ENCODE peak calls at places on chromosomes 13 and 19, in four cellular contexts. I is globus pallidus, Q is T-helper 17 cell, C is HS-27A. W is an unnamed sample.

GRCh38 chr19:44818470-44818856 is 9.6 kb downstream of the BCAM start:
- DNase-seq in I (no peak), C (no peak), Q (no peak), W (no peak)

GRCh38 chr19:21835429-21835809 is 563 bp downstream of the ZNF43 start:
- DNase-seq in C (no peak), I (no peak), Q (no peak), W (no peak)

GRCh38 chr19:40165362-40165937 is 25.8 kb upstream of the MAP3K10 start:
- DNase-seq in I (peak), Q (peak), C (no peak), W (peak)

GRCh38 chr19:10927691-10928562 is 512 bp downstream of the YIPF2 start:
- DNase-seq in Q (no peak), C (no peak), I (no peak), W (peak)

GRCh38 chr13:99812611-99813010 is 159.0 kb downstream of the ZIC5 start:
- DNase-seq in Q (no peak), C (peak), I (no peak), W (peak)

GRCh38 chr13:64556391-64556790 is 2673.7 kb downstream of the PCDH9 start:
- DNase-seq in C (no peak), I (no peak), Q (no peak), W (no peak)

GRCh38 chr13:37481005-37481857 is 117.3 kb downstream of the POSTN start:
- DNase-seq in Q (no peak), I (no peak), C (no peak), W (peak)

GRCh38 chr13:98143157-98143553 is 261 bp downstream of the FARP1 start:
- DNase-seq in Q (no peak), I (no peak), C (no peak), W (no peak)

GRCh38 chr19:5850743-5851293 is 431 bp downstream of the FUT3 start:
- DNase-seq in Q (no peak), I (no peak), C (no peak), W (no peak)

GRCh38 chr13:113997845-113998751 is 24.2 kb upstream of the C13orf46 start:
- DNase-seq in I (no peak), C (no peak), Q (no peak), W (peak)

GRCh38 chr19:16896098-16896912 is 7.5 kb downstream of the F2RL3 start:
- DNase-seq in Q (no peak), C (no peak), I (no peak), W (no peak)

GRCh38 chr19:42546831-42547500 is 18.7 kb upstream of the CEACAM1 start:
- DNase-seq in Q (no peak), I (no peak), C (no peak), W (no peak)

GRCh38 chr13:42495751-42496150 is 78.2 kb upstream of the TNFSF11 start:
- DNase-seq in C (no peak), Q (no peak), I (no peak), W (no peak)

GRCh38 chr19:38759590-38760003 is 13.7 kb downstream of the LGALS7 start:
- DNase-seq in I (no peak), C (no peak), Q (no peak), W (no peak)

GRCh38 chr13:53138369-53139036 is 109.9 kb downstream of the OLFM4 start:
- DNase-seq in C (no peak), Q (no peak), I (no peak), W (peak)

GRCh38 chr19:52734340-52734892 is 428 bp downstream of the ZNF611 start:
- DNase-seq in C (no peak), Q (no peak), I (no peak), W (no peak)

GRCh38 chr13:95360464-95361097 is 59.3 kb upstream of the ABCC4 start:
- DNase-seq in Q (no peak), C (no peak), I (no peak), W (no peak)

GRCh38 chr19:15337202-15337601 is 4.9 kb upstream of the BRD4 start:
- DNase-seq in I (no peak), Q (no peak), C (no peak), W (peak)

GRCh38 chr13:48975101-48975925 is at the start of gene FNDC3A:
- DNase-seq in I (peak), C (peak), Q (peak), W (peak)

GRCh38 chr13:77040076-77040475 is 13.1 kb upstream of the FBXL3 start:
- DNase-seq in C (no peak), Q (no peak), I (no peak), W (no peak)

GRCh38 chr13:97935071-97935470 is 18.4 kb upstream of the IPO5 start:
- DNase-seq in Q (no peak), C (no peak), I (no peak), W (no peak)

GRCh38 chr13:29924951-29925350 is 74.5 kb upstream of the UBL3 start:
- DNase-seq in Q (no peak), C (no peak), I (no peak), W (no peak)

GRCh38 chr19:55657004-55657747 is 2.3 kb downstream of the U2AF2 start:
- DNase-seq in Q (no peak), C (no peak), I (no peak), W (no peak)

GRCh38 chr19:13151605-13152355 is 1.6 kb downstream of the IER2 start:
- DNase-seq in I (peak), C (no peak), Q (peak), W (peak)

GRCh38 chr19:23071087-23071511 is 45.7 kb upstream of the ZNF730 start:
- DNase-seq in Q (no peak), I (no peak), C (no peak), W (peak)

GRCh38 chr13:110132178-110132975 is 174.6 kb downstream of the COL4A1 start:
- DNase-seq in C (no peak), Q (no peak), I (no peak), W (no peak)

GRCh38 chr13:108785844-108786243 is 156.4 kb downstream of the MYO16 start:
- DNase-seq in C (no peak), I (no peak), Q (no peak), W (no peak)

GRCh38 chr19:40224342-40225148 is 1.9 kb downstream of the CCNP start:
- DNase-seq in Q (no peak), C (no peak), I (no peak), W (no peak)

GRCh38 chr19:4987286-4987685 is 18.4 kb downstream of the KDM4B start:
- DNase-seq in C (no peak), I (no peak), Q (no peak), W (no peak)

GRCh38 chr13:100987993-100988392 is 313.4 kb upstream of the TMTC4 start:
- DNase-seq in I (peak), C (no peak), Q (no peak), W (peak)